ENCODE peak calls at places on chromosomes 13 and 19, in ten cellular contexts. T is OCI-LY7, B is mesendoderm, H is SK-N-SH, U is mammary epithelial cell, D is PC-3, X is neuronal stem cell, G is astrocyte, Y is hepatocyte, L is GM23248. I is an unnamed sample.

GRCh38 chr13:30466358-30466714 is 600 bp upstream of the HMGB1 start:
- DNase-seq in U (no peak), Y (peak; percentile 13), T (peak; percentile 73), G (peak; percentile 24), H (no peak), L (peak; percentile 64), B (peak; percentile 64), D (peak; percentile 30), X (no peak), I (peak; percentile 53)

GRCh38 chr19:1250374-1251232 is 2.2 kb downstream of the MIDN start:
- DNase-seq in Y (peak; percentile 87), G (no peak), X (peak; percentile 93), B (peak; percentile 92), L (peak; percentile 76), H (peak; percentile 73), D (no peak), T (peak; percentile 74), U (no peak), I (peak; percentile 85)

GRCh38 chr19:41226053-41226873 is 7.2 kb downstream of the AXL start:
- DNase-seq in H (peak; percentile 56), L (peak; percentile 96), X (peak; percentile 44), T (no peak), G (peak; percentile 75), Y (peak; percentile 88), B (peak; percentile 76), D (peak; percentile 89), U (no peak), I (peak; percentile 82)

GRCh38 chr19:48510421-48511268 is 990 bp downstream of the LMTK3 start:
- DNase-seq in L (peak; percentile 73), Y (peak; percentile 78), T (peak; percentile 76), B (peak; percentile 82), X (no peak), D (peak; percentile 57), G (peak; percentile 22), U (no peak), H (peak; percentile 80), I (peak; percentile 52)

GRCh38 chr19:14375582-14376291 is 5.5 kb upstream of the ADGRE5 start:
- DNase-seq in D (no peak), X (no peak), Y (no peak), G (no peak), U (no peak), H (no peak), B (no peak), L (peak; percentile 33), T (peak; percentile 51), I (no peak)

GRCh38 chr19:7522072-7522922 is at the start of gene MCOLN1:
- DNase-seq in L (peak; percentile 100), D (peak; percentile 99), G (peak; percentile 79), T (peak; percentile 99), U (peak; percentile 92), B (peak; percentile 98), Y (peak; percentile 100), X (peak; percentile 96), H (peak; percentile 100), I (peak; percentile 95)

GRCh38 chr13:46797468-46798237 is 692 bp upstream of the ESD start:
- DNase-seq in X (no peak), U (no peak), T (no peak), B (no peak), D (no peak), Y (peak; percentile 11), G (no peak), L (peak; percentile 73), H (no peak), I (no peak)

GRCh38 chr19:3186891-3187661 is 1.3 kb downstream of the NCLN start:
- DNase-seq in T (no peak), G (no peak), X (no peak), L (peak; percentile 49), H (no peak), Y (no peak), D (peak; percentile 8), B (no peak), U (no peak), I (no peak)

GRCh38 chr19:20039203-20039723 is at the start of gene ZNF682:
- DNase-seq in L (peak; percentile 99), H (peak; percentile 98), X (peak; percentile 95), G (peak; percentile 85), T (peak; percentile 98), U (peak; percentile 93), D (peak; percentile 74), B (peak; percentile 99), Y (peak; percentile 98), I (peak; percentile 91)

DNA sequence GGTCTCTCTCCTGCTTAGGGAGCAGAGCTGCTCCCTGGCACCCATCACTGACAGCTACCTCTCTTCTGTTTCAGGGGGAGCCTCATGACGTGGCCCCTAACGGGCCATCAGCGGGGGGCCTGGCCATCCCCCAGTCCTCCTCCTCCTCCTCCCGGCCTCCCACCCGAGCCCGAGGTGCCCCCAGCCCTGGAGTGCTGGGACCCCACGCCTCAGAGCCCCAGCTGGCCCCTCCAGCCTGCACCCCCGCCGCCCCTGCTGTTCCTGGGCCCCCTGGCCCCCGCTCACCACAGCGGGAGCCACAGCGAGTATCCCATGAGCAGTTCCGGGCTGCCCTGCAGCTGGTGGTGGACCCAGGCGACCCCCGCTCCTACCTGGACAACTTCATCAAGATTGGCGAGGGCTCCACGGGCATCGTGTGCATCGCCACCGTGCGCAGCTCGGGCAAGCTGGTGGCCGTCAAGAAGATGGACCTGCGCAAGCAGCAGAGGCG is 23.2 kb upstream of the NCCRP1 start:
- DNase-seq in U (no peak), Y (no peak), T (no peak), D (no peak), B (no peak), X (no peak), G (no peak), H (no peak), L (no peak), I (no peak)
- H3K36me3 ChIP-seq in U (peaks cover 2% of the 10 kb centered on the region), Y (no peaks in the 10 kb centered on the region), T (peaks cover 4% of the 10 kb centered on the region), D (no peaks in the 10 kb centered on the region), B (no peaks in the 10 kb centered on the region), X (peaks cover 48% of the 10 kb centered on the region), G (no peaks in the 10 kb centered on the region), H (peaks cover 4% of the 10 kb centered on the region), L (no peaks in the 10 kb centered on the region), I (peaks cover 8% of the 10 kb centered on the region)

DNA sequence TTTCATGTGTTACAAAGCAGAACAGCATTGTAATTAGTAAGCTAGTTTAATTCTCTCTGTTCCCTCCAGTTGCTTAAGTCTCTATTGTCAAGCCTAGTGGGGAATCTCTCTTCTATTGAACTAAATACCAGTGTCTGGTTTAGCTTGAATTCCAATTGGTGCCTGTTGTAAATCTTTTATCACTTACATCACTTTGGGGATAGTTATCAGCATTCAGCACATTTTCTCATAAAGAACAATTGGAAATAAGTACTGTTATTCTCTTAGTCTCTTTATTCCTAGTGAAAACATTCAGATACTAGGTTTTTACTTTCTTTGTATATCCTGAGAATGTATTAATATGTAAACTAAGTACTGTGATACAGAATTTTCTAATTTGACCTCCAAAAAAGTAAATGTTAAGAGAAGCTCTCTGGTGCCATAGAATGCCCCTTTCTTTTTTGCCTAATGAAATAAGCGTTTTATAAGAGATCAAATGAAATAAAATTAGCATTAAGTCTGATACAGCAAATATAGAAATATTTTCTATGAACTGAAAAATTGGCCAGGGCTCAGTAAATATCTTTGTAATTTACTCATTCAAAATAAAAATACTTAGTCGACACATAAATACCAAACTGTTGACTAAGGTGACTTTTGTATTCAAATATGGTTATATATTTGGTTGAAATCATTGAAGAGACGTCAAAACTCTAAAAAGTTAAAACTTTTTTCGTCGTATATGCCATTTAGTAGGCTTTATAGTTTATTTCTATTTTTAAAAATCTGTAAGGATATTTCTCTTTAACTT is 25.4 kb downstream of the IPO5 start:
- DNase-seq in L (peak; percentile 64), H (no peak), T (no peak), X (peak; percentile 61), U (no peak), G (peak; percentile 22), Y (no peak), D (peak; percentile 44), B (peak; percentile 80), I (peak; percentile 47)
- H3K4me2 ChIP-seq in L (peak overlapping the region; percentile 93), H (peak overlapping the region; percentile 86), T (peak overlapping the region; percentile 93), X (no peak overlapping the region), U (peak overlapping the region; percentile 90), G (peak overlapping the region; percentile 88), Y (peak overlapping the region; percentile 81), D (peak overlapping the region; percentile 91), B (no peak overlapping the region), I (peak overlapping the region; percentile 80)

GRCh38 chr19:49855676-49856573 is 5.0 kb downstream of the PTOV1 start:
- DNase-seq in H (peak; percentile 39), D (peak; percentile 24), G (no peak), L (no peak), B (no peak), U (no peak), Y (no peak), T (no peak), X (no peak), I (no peak)
- H3K36me3 ChIP-seq in H (peaks cover 14% of the 10 kb centered on the region), D (peaks cover 33% of the 10 kb centered on the region), G (no peaks in the 10 kb centered on the region), L (no peaks in the 10 kb centered on the region), B (peaks cover 19% of the 10 kb centered on the region), U (no peaks in the 10 kb centered on the region), Y (peaks cover 5% of the 10 kb centered on the region), T (peaks cover 75% of the 10 kb centered on the region), X (peaks cover 67% of the 10 kb centered on the region), I (peaks cover 40% of the 10 kb centered on the region)

DNA sequence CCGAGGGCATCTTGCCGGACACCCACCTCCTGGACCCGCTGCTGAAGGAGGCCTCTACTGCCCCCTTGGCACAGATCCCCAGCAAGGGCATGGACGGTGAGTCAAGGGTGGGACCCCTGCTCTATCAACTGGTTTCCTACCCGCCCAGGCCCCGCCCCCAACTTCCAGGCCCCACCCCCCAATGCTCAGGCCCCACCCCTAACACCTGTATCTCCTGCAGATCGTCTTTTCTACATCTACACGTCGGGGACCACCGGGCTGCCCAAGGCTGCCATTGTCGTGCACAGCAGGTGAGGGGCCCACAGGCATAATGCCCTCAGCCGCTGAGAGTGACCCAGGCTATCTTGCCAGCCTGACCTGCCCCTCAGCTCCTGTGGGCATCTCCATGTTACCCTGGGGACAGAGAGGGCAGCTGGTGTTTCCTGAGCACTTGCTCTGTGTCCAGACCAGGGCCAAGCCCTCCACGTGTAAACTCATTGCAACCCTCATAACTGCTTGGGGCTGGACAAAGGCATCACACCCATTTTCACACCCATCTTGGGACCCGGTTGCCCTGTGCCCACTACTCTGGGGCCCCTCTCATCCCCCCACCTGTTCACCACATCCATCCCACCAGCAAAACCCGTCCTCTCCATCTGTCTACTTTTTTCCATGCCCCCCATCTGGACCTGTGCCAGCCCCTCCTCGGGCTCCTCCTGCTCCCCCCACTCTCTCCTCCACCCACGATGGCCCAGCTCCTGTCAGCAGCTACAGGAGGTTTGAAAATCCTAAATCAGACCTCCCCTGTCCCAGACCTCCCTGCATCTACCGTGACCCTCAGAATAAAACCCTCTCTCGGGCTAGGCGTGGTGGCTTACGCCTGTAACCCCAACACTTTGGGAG is 17.2 kb downstream of the SLC27A1 start:
- DNase-seq in D (no peak), H (peak; percentile 55), L (no peak), X (no peak), T (no peak), U (no peak), Y (no peak), B (no peak), G (no peak), I (no peak)
- H3K4me2 ChIP-seq in D (peak overlapping the region; percentile 82), H (no peak overlapping the region), L (no peak overlapping the region), X (no peak overlapping the region), T (no peak overlapping the region), U (no peak overlapping the region), Y (no peak overlapping the region), B (no peak overlapping the region), G (no peak overlapping the region), I (no peak overlapping the region)

I was measured in fibroblast of lung.